ENCODE peak calls at places on chromosomes 2 and 18, in seven cellular contexts. One of them, this sample, is unnamed.

GRCh38 chr2:136131484-136131960 is 13.6 kb upstream of the CXCR4 start:
- DNase-seq in HL-60: no peak
- DNase-seq in GM23338: no peak
- DNase-seq in stomach: no peak
- DNase-seq in esophagus muscularis mucosa: no peak
- DNase-seq in breast epithelium: no peak
- DNase-seq in GM12878: no peak
- DNase-seq in this sample: no peak

GRCh38 chr2:655626-656025 is 21.6 kb downstream of the TMEM18 start:
- DNase-seq in GM23338: no peak
- DNase-seq in HL-60: no peak
- DNase-seq in GM12878: no peak
- DNase-seq in esophagus muscularis mucosa: no peak
- DNase-seq in breast epithelium: peak; percentile 10
- DNase-seq in stomach: no peak
- DNase-seq in this sample: peak; percentile 43

GRCh38 chr2:182860858-182861257 is 5.6 kb downstream of the FRZB start:
- DNase-seq in breast epithelium: no peak
- DNase-seq in GM12878: no peak
- DNase-seq in GM23338: no peak
- DNase-seq in esophagus muscularis mucosa: no peak
- DNase-seq in stomach: no peak
- DNase-seq in HL-60: no peak
- DNase-seq in this sample: no peak

GRCh38 chr2:170554278-170554955 is 160.7 kb upstream of the SP5 start:
- DNase-seq in GM23338: no peak
- DNase-seq in stomach: peak; percentile 32
- DNase-seq in HL-60: no peak
- DNase-seq in GM12878: no peak
- DNase-seq in esophagus muscularis mucosa: no peak
- DNase-seq in breast epithelium: peak; percentile 28
- DNase-seq in this sample: no peak

GRCh38 chr2:101410114-101410513 is 22.8 kb upstream of the CREG2 start:
- DNase-seq in esophagus muscularis mucosa: no peak
- DNase-seq in GM23338: no peak
- DNase-seq in breast epithelium: no peak
- DNase-seq in HL-60: no peak
- DNase-seq in stomach: no peak
- DNase-seq in GM12878: no peak
- DNase-seq in this sample: no peak

GRCh38 chr18:44777429-44778192 is 96.9 kb downstream of the SETBP1 start:
- DNase-seq in GM12878: no peak
- DNase-seq in esophagus muscularis mucosa: no peak
- DNase-seq in breast epithelium: no peak
- DNase-seq in HL-60: no peak
- DNase-seq in GM23338: no peak
- DNase-seq in stomach: no peak
- DNase-seq in this sample: no peak

GRCh38 chr2:64941143-64941542 is 48.1 kb upstream of the SLC1A4 start:
- DNase-seq in stomach: no peak
- DNase-seq in GM23338: no peak
- DNase-seq in esophagus muscularis mucosa: no peak
- DNase-seq in GM12878: no peak
- DNase-seq in breast epithelium: no peak
- DNase-seq in HL-60: no peak
- DNase-seq in this sample: no peak

GRCh38 chr18:45785015-45785597 is 40.4 kb upstream of the SIGLEC15 start:
- DNase-seq in GM12878: no peak
- DNase-seq in GM23338: no peak
- DNase-seq in esophagus muscularis mucosa: peak; percentile 53
- DNase-seq in stomach: no peak
- DNase-seq in breast epithelium: no peak
- DNase-seq in HL-60: no peak
- DNase-seq in this sample: peak; percentile 44

GRCh38 chr2:199460101-199460671 is 2.4 kb upstream of the SATB2 start:
- DNase-seq in HL-60: peak; percentile 76
- DNase-seq in stomach: no peak
- DNase-seq in GM23338: no peak
- DNase-seq in breast epithelium: no peak
- DNase-seq in esophagus muscularis mucosa: no peak
- DNase-seq in GM12878: no peak
- DNase-seq in this sample: no peak

GRCh38 chr2:213834331-213834730 is 550.1 kb downstream of the SPAG16 start:
- DNase-seq in GM23338: no peak
- DNase-seq in GM12878: no peak
- DNase-seq in stomach: no peak
- DNase-seq in esophagus muscularis mucosa: no peak
- DNase-seq in HL-60: no peak
- DNase-seq in breast epithelium: no peak
- DNase-seq in this sample: no peak

GRCh38 chr2:171347591-171348032 is 86.2 kb downstream of the METTL8 start:
- DNase-seq in GM12878: no peak
- DNase-seq in breast epithelium: peak; percentile 30
- DNase-seq in esophagus muscularis mucosa: no peak
- DNase-seq in HL-60: no peak
- DNase-seq in stomach: no peak
- DNase-seq in GM23338: no peak
- DNase-seq in this sample: no peak

GRCh38 chr2:46053502-46054094 is 243.6 kb upstream of the EPAS1 start:
- DNase-seq in breast epithelium: no peak
- DNase-seq in esophagus muscularis mucosa: no peak
- DNase-seq in stomach: no peak
- DNase-seq in HL-60: peak; percentile 24
- DNase-seq in GM12878: no peak
- DNase-seq in GM23338: no peak
- DNase-seq in this sample: no peak

GRCh38 chr2:236021497-236022057 is 146.6 kb downstream of the GBX2 start:
- DNase-seq in esophagus muscularis mucosa: no peak
- DNase-seq in HL-60: no peak
- DNase-seq in GM12878: no peak
- DNase-seq in stomach: no peak
- DNase-seq in breast epithelium: no peak
- DNase-seq in GM23338: no peak
- DNase-seq in this sample: no peak

GRCh38 chr2:128550389-128550788 is 231.7 kb upstream of the HS6ST1 start:
- DNase-seq in HL-60: no peak
- DNase-seq in GM12878: no peak
- DNase-seq in breast epithelium: no peak
- DNase-seq in stomach: no peak
- DNase-seq in esophagus muscularis mucosa: no peak
- DNase-seq in GM23338: no peak
- DNase-seq in this sample: no peak

GRCh38 chr18:73896685-73897084 is 250.9 kb downstream of the FBXO15 start:
- DNase-seq in GM12878: no peak
- DNase-seq in stomach: no peak
- DNase-seq in esophagus muscularis mucosa: no peak
- DNase-seq in HL-60: no peak
- DNase-seq in breast epithelium: no peak
- DNase-seq in GM23338: no peak
- DNase-seq in this sample: no peak

GRCh38 chr2:199461455-199462166 is 3.9 kb upstream of the SATB2 start:
- DNase-seq in stomach: no peak
- DNase-seq in GM12878: no peak
- DNase-seq in esophagus muscularis mucosa: no peak
- DNase-seq in breast epithelium: no peak
- DNase-seq in HL-60: no peak
- DNase-seq in GM23338: peak; percentile 32
- DNase-seq in this sample: no peak

GRCh38 chr18:46411862-46412690 is 244.9 kb downstream of the LOXHD1 start:
- DNase-seq in stomach: no peak
- DNase-seq in breast epithelium: peak; percentile 58
- DNase-seq in esophagus muscularis mucosa: no peak
- DNase-seq in GM12878: no peak
- DNase-seq in GM23338: peak; percentile 34
- DNase-seq in HL-60: no peak
- DNase-seq in this sample: no peak

GRCh38 chr2:106581276-106581675 is 94.1 kb downstream of the CD8B2 start:
- DNase-seq in HL-60: no peak
- DNase-seq in GM12878: no peak
- DNase-seq in esophagus muscularis mucosa: peak; percentile 75
- DNase-seq in GM23338: no peak
- DNase-seq in breast epithelium: no peak
- DNase-seq in stomach: no peak
- DNase-seq in this sample: no peak

GRCh38 chr18:51559198-51559901 is 361.9 kb upstream of the MEX3C start:
- DNase-seq in HL-60: no peak
- DNase-seq in stomach: no peak
- DNase-seq in esophagus muscularis mucosa: no peak
- DNase-seq in breast epithelium: no peak
- DNase-seq in GM23338: no peak
- DNase-seq in GM12878: no peak
- DNase-seq in this sample: no peak

GRCh38 chr2:241268716-241269445 is 46.6 kb downstream of the HDLBP start:
- DNase-seq in breast epithelium: no peak
- DNase-seq in GM12878: no peak
- DNase-seq in GM23338: no peak
- DNase-seq in stomach: no peak
- DNase-seq in HL-60: no peak
- DNase-seq in esophagus muscularis mucosa: no peak
- DNase-seq in this sample: no peak

GRCh38 chr2:14907014-14907612 is 274.6 kb downstream of the LRATD1 start:
- DNase-seq in HL-60: peak; percentile 88
- DNase-seq in stomach: no peak
- DNase-seq in breast epithelium: no peak
- DNase-seq in GM12878: no peak
- DNase-seq in GM23338: peak; percentile 25
- DNase-seq in esophagus muscularis mucosa: no peak
- DNase-seq in this sample: no peak

GRCh38 chr2:23944527-23944926 is 4.3 kb downstream of the UBXN2A start:
- DNase-seq in breast epithelium: peak; percentile 74
- DNase-seq in GM23338: no peak
- DNase-seq in esophagus muscularis mucosa: no peak
- DNase-seq in GM12878: no peak
- DNase-seq in stomach: no peak
- DNase-seq in HL-60: no peak
- DNase-seq in this sample: no peak

GRCh38 chr2:138707424-138708074 is 72.6 kb downstream of the NXPH2 start:
- DNase-seq in esophagus muscularis mucosa: no peak
- DNase-seq in HL-60: no peak
- DNase-seq in GM23338: no peak
- DNase-seq in breast epithelium: no peak
- DNase-seq in stomach: no peak
- DNase-seq in GM12878: no peak
- DNase-seq in this sample: no peak

DNA sequence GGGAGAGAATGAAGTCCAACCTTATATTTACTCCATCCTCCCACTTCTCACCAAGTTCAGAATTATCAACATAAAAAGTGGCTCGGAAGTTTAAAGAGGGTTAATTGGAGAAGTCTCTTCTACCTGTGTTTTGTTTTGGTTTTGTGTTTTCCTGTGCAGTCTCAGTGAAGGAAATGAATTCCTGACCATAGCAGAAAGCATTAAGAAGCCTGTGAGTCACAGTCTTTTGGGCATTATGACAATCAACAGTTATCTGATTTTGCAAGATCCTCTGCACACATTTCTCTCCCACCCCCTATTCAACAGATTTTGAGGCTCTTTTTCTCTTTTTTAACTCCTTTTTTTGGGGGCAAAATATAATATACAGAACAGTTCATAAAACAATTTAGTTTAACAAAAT is 8.6 kb upstream of the RPL37A start:
- DNase-seq in stomach: no peak
- DNase-seq in GM12878: no peak
- DNase-seq in HL-60: peak; percentile 44
- DNase-seq in esophagus muscularis mucosa: no peak
- DNase-seq in GM23338: no peak
- DNase-seq in breast epithelium: no peak
- DNase-seq in this sample: no peak
- TF ChIP-seq POLR2AphosphoS5 in stomach: no peak
- TF ChIP-seq POLR2AphosphoS5 in GM12878: no peak
- TF ChIP-seq POLR2AphosphoS5 in HL-60: no peak
- TF ChIP-seq POLR2AphosphoS5 in esophagus muscularis mucosa: no peak
- TF ChIP-seq POLR2AphosphoS5 in GM23338: no peak
- TF ChIP-seq POLR2AphosphoS5 in breast epithelium: no peak
- TF ChIP-seq POLR2AphosphoS5 in this sample: no peak

GRCh38 chr2:149741646-149742045 is 154.1 kb upstream of the MMADHC start:
- DNase-seq in esophagus muscularis mucosa: no peak
- DNase-seq in GM23338: no peak
- DNase-seq in stomach: no peak
- DNase-seq in GM12878: no peak
- DNase-seq in breast epithelium: no peak
- DNase-seq in HL-60: no peak
- DNase-seq in this sample: no peak
- TF ChIP-seq POLR2AphosphoS5 in esophagus muscularis mucosa: no peak
- TF ChIP-seq POLR2AphosphoS5 in GM23338: no peak
- TF ChIP-seq POLR2AphosphoS5 in stomach: no peak
- TF ChIP-seq POLR2AphosphoS5 in GM12878: no peak
- TF ChIP-seq POLR2AphosphoS5 in breast epithelium: no peak
- TF ChIP-seq POLR2AphosphoS5 in HL-60: no peak
- TF ChIP-seq POLR2AphosphoS5 in this sample: no peak

GRCh38 chr2:203878060-203878459 is 10.5 kb downstream of the CTLA4 start:
- DNase-seq in HL-60: no peak
- DNase-seq in breast epithelium: no peak
- DNase-seq in esophagus muscularis mucosa: peak; percentile 42
- DNase-seq in GM12878: no peak
- DNase-seq in stomach: no peak
- DNase-seq in GM23338: no peak
- DNase-seq in this sample: no peak

GRCh38 chr2:203873921-203874631 is 6.5 kb downstream of the CTLA4 start:
- DNase-seq in GM23338: peak; percentile 70
- DNase-seq in esophagus muscularis mucosa: peak; percentile 3
- DNase-seq in GM12878: no peak
- DNase-seq in breast epithelium: no peak
- DNase-seq in HL-60: no peak
- DNase-seq in stomach: no peak
- DNase-seq in this sample: no peak

GRCh38 chr2:203873461-203873860 is 5.9 kb downstream of the CTLA4 start:
- DNase-seq in esophagus muscularis mucosa: peak; percentile 31
- DNase-seq in stomach: no peak
- DNase-seq in GM12878: no peak
- DNase-seq in HL-60: no peak
- DNase-seq in GM23338: no peak
- DNase-seq in breast epithelium: no peak
- DNase-seq in this sample: no peak

GRCh38 chr2:203875471-203875870 is 7.9 kb downstream of the CTLA4 start:
- DNase-seq in stomach: no peak
- DNase-seq in GM23338: no peak
- DNase-seq in breast epithelium: no peak
- DNase-seq in esophagus muscularis mucosa: peak; percentile 80
- DNase-seq in GM12878: no peak
- DNase-seq in HL-60: no peak
- DNase-seq in this sample: no peak

DNA sequence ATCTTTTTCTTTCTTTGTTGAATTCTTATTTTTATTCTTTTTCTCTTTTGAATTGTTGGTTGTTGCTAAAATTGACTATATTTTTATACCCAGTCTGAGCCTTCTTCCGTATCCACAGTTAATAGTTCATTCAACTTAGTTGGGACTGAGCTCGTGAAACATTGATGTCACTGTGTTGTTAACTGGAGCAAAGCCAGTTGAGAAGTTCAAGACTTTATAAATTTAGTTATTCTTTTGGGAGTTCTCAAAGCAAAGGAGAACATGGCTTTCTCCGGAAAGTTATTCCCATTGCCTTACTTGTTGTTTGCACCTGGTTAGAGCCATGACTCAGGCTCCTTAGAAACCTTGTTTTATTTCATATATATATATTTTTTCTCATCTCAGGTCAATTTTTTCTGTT is 8.8 kb downstream of the CTLA4 start:
- DNase-seq in esophagus muscularis mucosa: no peak
- DNase-seq in breast epithelium: no peak
- DNase-seq in HL-60: no peak
- DNase-seq in GM23338: no peak
- DNase-seq in GM12878: no peak
- DNase-seq in stomach: no peak
- DNase-seq in this sample: no peak
- TF ChIP-seq POLR2AphosphoS5 in esophagus muscularis mucosa: no peak
- TF ChIP-seq POLR2AphosphoS5 in breast epithelium: no peak
- TF ChIP-seq POLR2AphosphoS5 in HL-60: no peak
- TF ChIP-seq POLR2AphosphoS5 in GM23338: no peak
- TF ChIP-seq POLR2AphosphoS5 in GM12878: no peak
- TF ChIP-seq POLR2AphosphoS5 in stomach: no peak
- TF ChIP-seq POLR2AphosphoS5 in this sample: no peak

GRCh38 chr2:238097988-238098853 is 1.9 kb upstream of the ESPNL start:
- DNase-seq in stomach: peak; percentile 69
- DNase-seq in HL-60: peak; percentile 65
- DNase-seq in breast epithelium: no peak
- DNase-seq in GM23338: peak; percentile 89
- DNase-seq in GM12878: no peak
- DNase-seq in esophagus muscularis mucosa: peak; percentile 89
- DNase-seq in this sample: peak; percentile 78
- TF ChIP-seq POLR2AphosphoS5 in stomach: no peak
- TF ChIP-seq POLR2AphosphoS5 in HL-60: no peak
- TF ChIP-seq POLR2AphosphoS5 in breast epithelium: no peak
- TF ChIP-seq POLR2AphosphoS5 in GM23338: peak; percentile 59
- TF ChIP-seq POLR2AphosphoS5 in GM12878: no peak
- TF ChIP-seq POLR2AphosphoS5 in esophagus muscularis mucosa: no peak
- TF ChIP-seq POLR2AphosphoS5 in this sample: no peak